ENCODE peak calls at places on chromosomes 1 and 21, in five cellular contexts. I is CD8-positive, alpha-beta T cell; L is vagina; V is transverse colon; R is ovary. A is an unnamed sample.
A peak's percentile ranks its signal among the peaks of the same experiment; 100 is the strongest.

GRCh38 chr1:152347116-152347728 is 12.6 kb downstream of the FLG2 start:
- DNase-seq in I (peak; percentile 5), L (no peak), V (no peak), R (no peak), A (peak; percentile 69)

GRCh38 chr1:214558002-214558770 is 6.8 kb upstream of the PTPN14 start:
- DNase-seq in I (no peak), L (no peak), V (no peak), R (no peak), A (peak; percentile 20)

GRCh38 chr1:103917771-103918170 is 168.1 kb downstream of the AMY1C start:
- DNase-seq in I (no peak), L (no peak), V (no peak), R (no peak), A (no peak)

GRCh38 chr1:160665330-160666078 is 18.7 kb upstream of the SLAMF1 start:
- DNase-seq in I (no peak), L (no peak), V (peak; percentile 58), R (no peak), A (peak; percentile 73)

GRCh38 chr21:46095814-46096595 is 1.9 kb upstream of the COL6A2 start:
- DNase-seq in I (no peak), L (peak; percentile 84), V (no peak), R (peak; percentile 28), A (no peak)

GRCh38 chr1:8024329-8024728 is 1.8 kb downstream of the ERRFI1 start:
- DNase-seq in I (no peak), L (no peak), V (no peak), R (no peak), A (no peak)

GRCh38 chr1:179120736-179121135 is 38.9 kb downstream of the TOR3A start:
- DNase-seq in I (no peak), L (no peak), V (no peak), R (no peak), A (no peak)

GRCh38 chr1:44524180-44524579 is 119.1 kb downstream of the RNF220 start:
- DNase-seq in I (no peak), L (no peak), V (no peak), R (no peak), A (no peak)

GRCh38 chr1:41823453-41823852 is 95.3 kb downstream of the HIVEP3 start:
- DNase-seq in I (no peak), L (no peak), V (no peak), R (no peak), A (no peak)

GRCh38 chr1:6460349-6461236 is 5.4 kb downstream of the TNFRSF25 start:
- DNase-seq in I (peak; percentile 80), L (no peak), V (no peak), R (no peak), A (peak; percentile 38)

GRCh38 chr1:2053217-2053616 is 3.0 kb downstream of the PRKCZ start:
- DNase-seq in I (no peak), L (no peak), V (no peak), R (no peak), A (no peak)

GRCh38 chr1:2053784-2054376 is 3.7 kb downstream of the PRKCZ start:
- DNase-seq in I (no peak), L (no peak), V (no peak), R (no peak), A (no peak)

GRCh38 chr1:2054560-2054959 is 4.3 kb downstream of the PRKCZ start:
- DNase-seq in I (no peak), L (no peak), V (no peak), R (no peak), A (no peak)

GRCh38 chr1:2056955-2057590 is 6.9 kb downstream of the PRKCZ start:
- DNase-seq in I (no peak), L (no peak), V (no peak), R (no peak), A (no peak)

DNA sequence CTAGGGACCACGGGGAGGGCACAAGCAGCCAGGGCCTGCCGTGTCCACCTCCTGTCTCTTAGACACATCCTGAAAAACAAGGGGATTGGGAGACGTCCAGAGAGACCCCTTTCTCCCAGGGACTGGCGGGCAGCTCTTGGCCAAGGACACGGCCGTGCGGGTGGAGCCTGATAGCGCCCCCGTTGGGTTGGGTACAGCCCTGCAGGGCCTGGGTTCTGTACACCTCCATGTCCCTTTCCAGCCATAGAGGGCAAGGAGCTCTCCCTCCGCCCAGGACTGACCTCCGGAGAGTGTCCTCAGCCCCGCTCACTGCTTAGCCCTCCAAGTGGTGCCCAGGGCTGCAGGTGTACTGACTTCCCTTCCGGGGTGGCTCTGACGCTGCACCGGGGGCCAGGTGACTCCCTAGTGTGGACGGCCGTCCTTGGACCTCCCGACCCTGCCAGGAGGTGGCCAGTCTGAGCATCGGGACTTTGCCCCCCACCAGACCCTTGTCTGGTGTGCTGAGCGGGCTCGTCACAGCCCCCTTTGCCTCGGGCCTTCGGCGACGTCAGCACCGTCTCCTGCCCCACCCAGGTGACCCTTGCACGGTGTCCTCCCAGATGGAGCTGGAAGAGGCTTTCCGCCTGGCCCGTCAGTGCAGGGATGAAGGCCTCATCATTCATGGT is 5.8 kb downstream of the PRKCZ start:
- DNase-seq in I (no peak), L (no peak), V (no peak), R (no peak), A (no peak)
- TF ChIP-seq CTCF in I (no peak), L (no peak), V (no peak), R (no peak), A (no peak)

DNA sequence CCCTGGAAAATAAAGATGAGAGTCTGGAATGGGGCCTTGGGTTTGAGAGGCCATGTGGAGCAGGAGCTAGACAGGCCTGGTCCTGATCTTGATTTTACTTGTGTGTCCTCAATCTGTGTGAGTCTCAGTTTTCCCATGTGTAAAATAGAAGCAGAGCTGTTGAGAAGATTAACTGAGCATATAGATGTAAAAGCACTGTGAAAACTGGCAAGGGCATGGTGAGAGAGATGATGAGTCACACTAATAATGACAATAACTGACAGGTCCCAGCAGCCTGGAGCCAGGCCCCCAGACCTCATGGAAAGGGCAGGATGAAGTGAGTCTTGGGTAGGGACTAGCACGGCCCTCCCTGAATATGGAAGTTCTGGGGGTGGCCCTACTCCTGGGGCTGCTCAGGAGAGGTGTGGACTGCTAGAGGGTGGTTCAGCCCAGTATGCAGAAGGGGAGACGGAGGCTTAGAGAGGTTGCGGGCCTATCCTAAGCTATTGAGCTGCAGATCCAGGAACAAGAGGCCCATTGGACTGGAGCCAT is 2.8 kb upstream of the AHDC1 start:
- DNase-seq in I (no peak), L (no peak), V (no peak), R (no peak), A (no peak)
- TF ChIP-seq CTCF in I (no peak), L (no peak), V (no peak), R (no peak), A (no peak)

GRCh38 chr1:27356628-27357280 is 10.0 kb downstream of the MAP3K6 start:
- DNase-seq in I (no peak), L (no peak), V (peak; percentile 87), R (no peak), A (no peak)
- TF ChIP-seq CTCF in I (no peak), L (no peak), V (no peak), R (no peak), A (no peak)

GRCh38 chr1:47755368-47755990 is 241.7 kb downstream of the TRABD2B start:
- DNase-seq in I (no peak), L (no peak), V (peak; percentile 63), R (no peak), A (peak; percentile 70)
- TF ChIP-seq CTCF in I (peak; percentile 26), L (no peak), V (peak; percentile 50), R (no peak), A (peak; percentile 93)

GRCh38 chr21:44752701-44753235 is 41.4 kb upstream of the TSPEAR start:
- DNase-seq in I (no peak), L (no peak), V (no peak), R (no peak), A (no peak)
- TF ChIP-seq CTCF in I (no peak), L (no peak), V (no peak), R (no peak), A (no peak)

GRCh38 chr1:232292818-232293217 is 337.1 kb downstream of the SIPA1L2 start:
- DNase-seq in I (no peak), L (no peak), V (no peak), R (no peak), A (no peak)
- TF ChIP-seq CTCF in I (no peak), L (no peak), V (no peak), R (no peak), A (no peak)

DNA sequence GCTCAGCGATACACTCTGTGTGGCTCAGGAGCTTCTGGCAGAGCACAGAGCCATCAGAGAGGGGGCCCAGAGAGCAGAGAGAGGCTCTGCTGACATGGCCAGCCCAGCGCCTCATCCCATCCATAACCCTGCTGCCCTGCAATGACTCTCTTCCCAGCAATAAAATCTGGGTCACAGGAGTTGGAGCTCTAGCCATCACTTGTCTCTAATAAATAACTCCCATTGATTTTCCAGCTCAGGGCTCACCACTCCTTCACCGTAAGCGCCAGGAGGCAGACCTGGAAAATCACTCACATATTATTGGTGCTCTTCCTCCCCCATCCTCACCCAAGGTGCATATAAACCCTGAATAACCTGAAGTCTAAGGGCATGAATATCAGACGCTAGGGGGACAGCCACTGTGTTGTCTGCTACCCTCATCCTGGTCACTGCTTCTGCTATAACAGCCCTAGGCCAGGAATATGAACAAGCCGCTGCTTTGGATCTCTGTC is at the start of gene APCS:
- DNase-seq in I (no peak), L (no peak), V (no peak), R (no peak), A (no peak)
- TF ChIP-seq CTCF in I (no peak), L (no peak), V (no peak), R (no peak), A (no peak)

GRCh38 chr1:170881268-170882265 is 53.8 kb upstream of the MROH9 start:
- DNase-seq in I (no peak), L (no peak), V (no peak), R (no peak), A (peak; percentile 64)
- TF ChIP-seq CTCF in I (no peak), L (peak; percentile 59), V (peak; percentile 33), R (peak; percentile 84), A (peak; percentile 60)

GRCh38 chr1:156136970-156137483 is 16.4 kb upstream of the SEMA4A start:
- DNase-seq in I (no peak), L (no peak), V (no peak), R (no peak), A (no peak)
- TF ChIP-seq CTCF in I (no peak), L (no peak), V (no peak), R (no peak), A (no peak)

GRCh38 chr1:153614189-153614900 is 1.4 kb upstream of the S100A16 start:
- DNase-seq in I (no peak), L (no peak), V (no peak), R (no peak), A (no peak)
- TF ChIP-seq CTCF in I (no peak), L (no peak), V (no peak), R (no peak), A (no peak)